ENCODE peak calls at places on chromosomes 7 and 10, in four cellular contexts. Z is HepG2, G is GM12878, I is K562. Y is an unnamed sample.

GRCh38 chr10:116185199-116185598 is 87.8 kb downstream of the GFRA1 start:
- DNase-seq in Z (no peak), G (no peak), I (no peak), Y (no peak)

GRCh38 chr10:96044686-96045085 is 1.3 kb downstream of the CCNJ start:
- DNase-seq in Z (peak; percentile 5), G (no peak), I (no peak), Y (peak; percentile 15)

GRCh38 chr7:1848013-1848640 is 178.1 kb downstream of the ELFN1 start:
- DNase-seq in Z (no peak), G (no peak), I (no peak), Y (no peak)

GRCh38 chr7:142807855-142808460 is 37.2 kb downstream of the PRSS2 start:
- DNase-seq in Z (no peak), G (peak; percentile 73), I (peak; percentile 39), Y (no peak)

GRCh38 chr10:28777911-28778310 is 100.6 kb downstream of the BAMBI start:
- DNase-seq in Z (no peak), G (no peak), I (no peak), Y (no peak)

GRCh38 chr7:50534690-50535290 is 30.4 kb downstream of the DDC start:
- DNase-seq in Z (peak; percentile 37), G (no peak), I (peak; percentile 88), Y (no peak)

GRCh38 chr10:127834221-127834620 is 58.5 kb downstream of the CLRN3 start:
- DNase-seq in Z (no peak), G (no peak), I (no peak), Y (no peak)

GRCh38 chr7:105497016-105497415 is 25.1 kb downstream of the PUS7 start:
- DNase-seq in Z (no peak), G (no peak), I (no peak), Y (no peak)

GRCh38 chr10:133379801-133380666 is 972 bp downstream of the PAOX start:
- DNase-seq in Z (no peak), G (no peak), I (no peak), Y (no peak)

GRCh38 chr7:81410471-81411117 is 359.3 kb downstream of the HGF start:
- DNase-seq in Z (no peak), G (no peak), I (no peak), Y (no peak)

GRCh38 chr7:141189231-141189630 is 115.4 kb downstream of the TMEM178B start:
- DNase-seq in Z (no peak), G (no peak), I (no peak), Y (no peak)

GRCh38 chr7:140403878-140404564 is at the start of gene RAB19:
- DNase-seq in Z (no peak), G (no peak), I (no peak), Y (no peak)

GRCh38 chr7:5827755-5828154 is 46.3 kb upstream of the RNF216 start:
- DNase-seq in Z (peak; percentile 25), G (no peak), I (peak; percentile 22), Y (no peak)

GRCh38 chr7:129678606-129679005 is 67.1 kb downstream of the NRF1 start:
- DNase-seq in Z (no peak), G (no peak), I (no peak), Y (no peak)

GRCh38 chr10:83764681-83765080 is 374.6 kb upstream of the GHITM start:
- DNase-seq in Z (no peak), G (no peak), I (no peak), Y (no peak)

GRCh38 chr10:104622598-104623209 is 18.4 kb upstream of the SORCS3 start:
- DNase-seq in Z (peak; percentile 16), G (no peak), I (peak; percentile 13), Y (peak; percentile 39)

GRCh38 chr7:27146491-27147210 is 923 bp downstream of the HOXA6 start:
- DNase-seq in Z (no peak), G (no peak), I (no peak), Y (no peak)

GRCh38 chr7:151704969-151705743 is 171.8 kb downstream of the PRKAG2 start:
- DNase-seq in Z (no peak), G (no peak), I (peak; percentile 59), Y (peak; percentile 44)

GRCh38 chr10:121293121-121293520 is 305.1 kb downstream of the FGFR2 start:
- DNase-seq in Z (no peak), G (no peak), I (no peak), Y (no peak)

GRCh38 chr7:145848691-145849090 is 267.9 kb upstream of the CNTNAP2 start:
- DNase-seq in Z (no peak), G (no peak), I (peak; percentile 34), Y (peak; percentile 51)

GRCh38 chr10:117260094-117260493 is 19.2 kb downstream of the SLC18A2 start:
- DNase-seq in Z (no peak), G (no peak), I (no peak), Y (no peak)

GRCh38 chr7:130943336-130943901 is 209.4 kb upstream of the KLF14 start:
- DNase-seq in Z (no peak), G (no peak), I (no peak), Y (no peak)

GRCh38 chr7:105319578-105319977 is 69.1 kb downstream of the SRPK2 start:
- DNase-seq in Z (no peak), G (peak; percentile 31), I (no peak), Y (no peak)

GRCh38 chr10:128867819-128868218 is 599.2 kb upstream of the MGMT start:
- DNase-seq in Z (no peak), G (no peak), I (no peak), Y (no peak)

GRCh38 chr10:98919899-98920298 is 315.8 kb downstream of the HPSE2 start:
- DNase-seq in Z (no peak), G (no peak), I (peak; percentile 43), Y (no peak)

GRCh38 chr7:152486968-152487367 is 51.2 kb upstream of the KMT2C start:
- DNase-seq in Z (no peak), G (no peak), I (no peak), Y (no peak)

GRCh38 chr10:118373786-118374185 is 31.7 kb upstream of the FAM204A start:
- DNase-seq in Z (peak; percentile 7), G (no peak), I (no peak), Y (no peak)

GRCh38 chr7:149422914-149423285 is 38.0 kb downstream of the ZNF777 start:
- DNase-seq in Z (no peak), G (no peak), I (no peak), Y (no peak)

GRCh38 chr10:132407846-132408278 is 10.9 kb downstream of the PWWP2B start:
- DNase-seq in Z (no peak), G (no peak), I (no peak), Y (no peak)

GRCh38 chr10:100586959-100587358 is 51.2 kb downstream of the HIF1AN start:
- DNase-seq in Z (no peak), G (no peak), I (no peak), Y (peak; percentile 2)
- TF ChIP-seq TARDBP in Z (no peak), G (no peak), I (no peak), Y (no peak)

GRCh38 chr10:8633909-8634308 is 579.4 kb downstream of the GATA3 start:
- DNase-seq in Z (no peak), G (no peak), I (no peak), Y (no peak)

DNA sequence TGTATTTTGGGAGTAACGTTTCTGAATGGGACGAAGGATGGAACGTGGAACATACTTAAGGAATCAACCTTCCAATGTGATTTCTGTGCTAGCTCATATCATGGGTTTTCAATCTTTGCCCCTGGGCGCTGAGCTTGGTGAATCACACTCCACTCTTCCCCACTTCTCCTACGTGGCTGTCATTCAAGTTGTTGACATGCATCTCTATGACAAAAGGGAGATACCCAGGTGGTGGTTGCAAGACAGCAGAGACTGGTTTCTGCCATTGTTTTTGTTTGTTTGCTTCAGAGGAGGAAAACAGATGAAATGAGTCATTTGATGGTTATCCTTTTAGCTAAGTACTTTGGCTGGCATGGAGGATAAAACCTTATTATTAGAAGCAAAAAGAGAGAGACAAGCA is 573.9 kb downstream of the GATA3 start:
- DNase-seq in Z (no peak), G (no peak), I (no peak), Y (no peak)
- TF ChIP-seq TARDBP in Z (no peak), G (no peak), I (no peak), Y (no peak)

DNA sequence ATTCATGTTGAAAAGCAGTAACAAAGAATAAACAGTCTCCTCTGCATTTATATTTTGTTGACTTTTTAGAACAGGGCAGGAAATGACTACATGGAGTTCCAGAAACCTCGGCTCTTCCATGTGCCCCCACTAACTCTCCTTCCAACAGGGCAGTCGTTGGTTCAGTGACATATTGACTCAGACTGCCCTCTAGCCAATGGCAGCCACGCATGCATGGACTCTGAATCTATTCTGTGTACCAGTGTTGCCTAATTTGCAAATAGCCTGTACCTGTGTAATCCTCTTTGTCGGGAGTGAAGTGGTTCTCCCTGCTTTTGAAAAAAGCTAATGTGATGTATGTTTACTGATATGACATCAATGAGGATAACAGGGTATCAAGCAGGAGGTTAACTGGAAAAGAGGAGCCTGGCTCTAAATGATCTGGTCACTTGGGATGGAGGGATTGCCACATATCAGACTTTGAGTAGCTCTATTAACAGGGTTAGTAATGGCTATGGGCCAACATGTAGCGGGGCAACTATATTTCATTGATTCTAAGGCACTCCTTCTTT is 19.9 kb upstream of the CPN1 start:
- DNase-seq in Z (peak; percentile 100), G (no peak), I (no peak), Y (no peak)
- TF ChIP-seq TARDBP in Z (peak; percentile 98), G (no peak), I (no peak), Y (no peak)

DNA sequence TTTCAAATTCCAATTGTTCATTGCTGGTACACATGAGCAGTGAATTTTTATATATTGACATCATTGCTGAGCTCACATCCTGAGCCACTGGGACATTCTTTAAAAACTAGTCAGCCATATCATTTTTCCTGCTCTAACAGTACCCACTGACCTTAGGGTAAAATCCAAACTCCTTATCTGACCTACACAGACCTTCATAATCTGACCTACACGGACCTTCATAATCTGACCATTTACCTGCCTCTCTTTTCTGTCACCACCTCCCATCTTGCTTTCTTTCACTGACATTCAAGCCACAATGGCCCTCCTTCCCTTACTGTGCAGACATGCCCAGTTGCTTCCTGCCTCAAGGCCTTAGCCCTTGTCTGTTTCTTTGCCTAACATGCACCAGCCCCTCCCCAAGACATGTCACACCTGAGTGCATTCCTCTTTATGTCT is 16.1 kb upstream of the CUZD1 start:
- DNase-seq in Z (no peak), G (no peak), I (no peak), Y (no peak)
- TF ChIP-seq TARDBP in Z (no peak), G (no peak), I (no peak), Y (no peak)

GRCh38 chr7:108363659-108364058 is 92.6 kb downstream of the NRCAM start:
- DNase-seq in Z (no peak), G (no peak), I (no peak), Y (no peak)

GRCh38 chr7:108367314-108367713 is 88.9 kb downstream of the NRCAM start:
- DNase-seq in Z (no peak), G (no peak), I (no peak), Y (no peak)

GRCh38 chr7:108368466-108368865 is 87.8 kb downstream of the NRCAM start:
- DNase-seq in Z (no peak), G (no peak), I (no peak), Y (no peak)

GRCh38 chr7:108372601-108373000 is 83.6 kb downstream of the NRCAM start:
- DNase-seq in Z (no peak), G (no peak), I (no peak), Y (no peak)

DNA sequence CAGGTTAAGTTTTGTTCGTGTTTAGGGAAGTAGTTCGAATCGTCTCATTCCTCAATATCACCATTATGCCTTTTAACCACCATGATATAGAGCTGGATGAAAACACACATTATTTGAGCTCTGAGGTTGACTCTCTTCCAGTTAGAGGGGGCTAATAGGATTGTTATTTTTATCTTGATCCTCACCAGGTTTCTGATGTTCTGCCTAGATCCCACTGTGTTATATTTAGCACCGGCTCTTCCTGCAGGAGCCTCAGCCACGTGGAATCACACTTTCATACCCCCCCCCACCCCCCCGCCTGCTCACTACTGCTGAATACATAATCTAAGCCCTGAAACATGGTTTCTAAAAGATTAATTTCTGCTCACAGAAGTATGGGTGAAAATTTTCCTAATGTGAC is 88.3 kb downstream of the NRCAM start:
- DNase-seq in Z (no peak), G (no peak), I (no peak), Y (no peak)
- TF ChIP-seq TARDBP in Z (no peak), G (no peak), I (no peak), Y (no peak)

Y was measured in HEK293T.